ENCODE peak calls at places on chromosome 16, in eight cellular contexts. R is fibroblast of lung, Z is colonic mucosa, D is left lung, Y is body of pancreas, G is cardiac muscle cell, W is MM.1S, H is Peyer's patch. S is an unnamed sample. For H3K4me1, the result is how much of the 10 kb centered on the place peaks cover.

GRCh38 chr16:75329933-75330332 is 78.5 kb upstream of the BCAR1 start:
- DNase-seq in R (no peak), Z (no peak), D (no peak), Y (no peak), G (no peak), W (no peak), H (no peak), S (no peak)

GRCh38 chr16:9479008-9479407 is 387.6 kb downstream of the HAPSTR1 start:
- DNase-seq in R (no peak), Z (no peak), D (no peak), Y (no peak), G (no peak), W (no peak), H (no peak), S (peak)

GRCh38 chr16:51150894-51151320 is at the start of gene SALL1:
- DNase-seq in R (no peak), Z (no peak), D (peak), Y (no peak), G (peak), W (no peak), H (no peak), S (peak)

GRCh38 chr16:53168744-53169143 is 114.0 kb downstream of the CHD9 start:
- DNase-seq in R (no peak), Z (no peak), D (no peak), Y (no peak), G (no peak), W (no peak), H (no peak), S (no peak)

GRCh38 chr16:9316615-9317014 is 225.2 kb downstream of the HAPSTR1 start:
- DNase-seq in R (no peak), Z (peak), D (no peak), Y (peak), G (no peak), W (no peak), H (no peak), S (no peak)

GRCh38 chr16:20899503-20900298 is 457 bp downstream of the DCUN1D3 start:
- DNase-seq in R (no peak), Z (peak), D (peak), Y (peak), G (no peak), W (no peak), H (no peak), S (peak)

GRCh38 chr16:53714080-53715050 is 10.4 kb downstream of the FTO start:
- DNase-seq in R (no peak), Z (no peak), D (no peak), Y (no peak), G (peak), W (no peak), H (no peak), S (peak)

GRCh38 chr16:24834459-24835335 is 11.1 kb upstream of the SLC5A11 start:
- DNase-seq in R (peak), Z (peak), D (no peak), Y (no peak), G (peak), W (peak), H (peak), S (peak)

GRCh38 chr16:78842950-78843349 is 743.5 kb downstream of the WWOX start:
- DNase-seq in R (no peak), Z (no peak), D (no peak), Y (no peak), G (no peak), W (no peak), H (no peak), S (no peak)

GRCh38 chr16:30491744-30492308 is 19.3 kb downstream of the ITGAL start:
- DNase-seq in R (peak), Z (no peak), D (no peak), Y (peak), G (peak), W (no peak), H (no peak), S (peak)

GRCh38 chr16:66923866-66924265 is 1.5 kb downstream of the RRAD start:
- DNase-seq in R (no peak), Z (no peak), D (peak), Y (no peak), G (no peak), W (no peak), H (no peak), S (no peak)
- H3K4me1 ChIP-seq in R (under half), Z (under half), D (half or more), Y (under half), G (half or more), W (under half), H (under half), S (under half)

GRCh38 chr16:4323845-4324478 is 8.1 kb downstream of the GLIS2 start:
- DNase-seq in R (peak), Z (peak), D (peak), Y (peak), G (peak), W (no peak), H (no peak), S (peak)
- H3K4me3 ChIP-seq in R (peak), Z (no peak), D (no peak), Y (no peak), G (no peak), W (no peak), H (no peak), S (no peak)

DNA sequence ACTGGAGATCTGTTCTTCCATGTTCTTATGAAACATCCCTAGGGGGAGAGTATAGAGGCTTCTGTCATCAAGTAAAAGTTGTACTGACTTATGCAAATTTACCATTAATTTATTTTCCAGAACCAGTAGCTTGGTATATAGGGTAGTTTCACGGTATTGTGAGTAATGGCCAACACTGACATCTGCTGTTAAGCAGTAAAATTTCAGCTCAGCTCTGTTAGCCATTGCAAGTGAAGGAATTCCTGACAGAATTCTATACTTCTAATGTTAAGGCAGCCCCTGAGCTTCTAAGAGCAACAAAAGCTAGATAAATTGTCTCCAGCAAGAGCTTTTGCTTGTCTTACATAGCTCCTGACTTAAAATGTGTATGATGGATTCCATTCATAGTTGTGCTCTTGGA is 613.5 kb upstream of the C16orf82 start:
- DNase-seq in R (no peak), Z (no peak), D (no peak), Y (no peak), G (no peak), W (no peak), H (no peak), S (no peak)
- H3K4me1 ChIP-seq in R (under half), Z (under half), D (under half), Y (under half), G (under half), W (under half), H (under half), S (under half)

GRCh38 chr16:87601322-87602004 is 845 bp upstream of the JPH3 start:
- DNase-seq in R (no peak), Z (no peak), D (peak), Y (no peak), G (no peak), W (no peak), H (no peak), S (no peak)
- H3K4me3 ChIP-seq in R (no peak), Z (no peak), D (no peak), Y (no peak), G (peak), W (no peak), H (no peak), S (peak)

DNA sequence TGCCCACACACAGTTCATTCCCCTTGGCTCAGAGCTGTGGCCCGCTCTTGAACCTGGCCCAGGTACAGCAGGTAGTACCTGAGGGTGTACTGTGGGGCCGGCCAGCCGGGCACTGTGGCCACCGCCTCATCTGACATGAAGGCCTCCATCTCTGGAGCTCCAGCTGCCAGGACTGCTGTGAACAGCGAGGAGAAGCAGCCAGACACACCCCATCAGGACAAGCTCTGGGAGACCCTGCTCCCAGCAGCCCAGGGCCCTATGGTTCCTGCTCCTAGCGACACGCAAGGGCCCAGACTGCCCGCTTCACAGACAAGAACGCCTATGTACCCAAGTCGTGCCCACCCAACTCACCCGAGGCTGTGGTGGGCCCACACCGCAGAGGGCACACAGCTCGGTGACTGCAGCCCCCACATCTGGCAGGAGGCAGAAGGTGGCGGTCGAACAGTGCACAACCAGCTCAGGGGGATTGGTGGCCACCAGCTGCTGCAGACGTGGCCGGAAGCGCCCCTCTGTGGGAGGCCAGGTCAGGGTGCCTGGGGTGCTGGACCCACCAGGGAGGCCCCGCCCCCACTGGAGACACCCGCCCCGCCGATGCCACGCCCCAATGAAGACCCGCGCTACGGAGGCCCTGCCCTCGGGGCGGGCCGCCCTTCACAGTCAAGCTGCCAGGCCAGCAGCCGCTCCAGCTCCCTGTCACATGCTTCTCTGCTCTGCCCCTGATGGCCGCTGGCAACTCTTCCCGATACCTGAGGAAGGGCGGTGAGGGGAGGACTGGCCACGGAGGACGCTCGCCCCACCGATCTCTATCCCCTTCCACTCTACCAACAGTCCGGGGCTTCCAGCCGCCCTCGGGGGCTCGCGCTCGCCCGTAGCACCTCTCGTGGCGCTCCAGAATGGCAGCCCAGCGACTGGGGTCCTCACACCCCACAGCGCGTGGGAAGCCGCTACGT is 1.1 kb upstream of the STUB1 start:
- DNase-seq in R (peak), Z (peak), D (no peak), Y (peak), G (peak), W (no peak), H (peak), S (peak)
- H3K4me1 ChIP-seq in R (under half), Z (under half), D (half or more), Y (half or more), G (under half), W (under half), H (half or more), S (under half)

GRCh38 chr16:73163238-73163795 is 115.4 kb upstream of the ZFHX3 start:
- DNase-seq in R (no peak), Z (no peak), D (no peak), Y (no peak), G (peak), W (no peak), H (no peak), S (no peak)

GRCh38 chr16:73170587-73170986 is 122.7 kb upstream of the ZFHX3 start:
- DNase-seq in R (no peak), Z (no peak), D (no peak), Y (no peak), G (no peak), W (no peak), H (no peak), S (no peak)

GRCh38 chr16:73171380-73171779 is 123.5 kb upstream of the ZFHX3 start:
- DNase-seq in R (peak), Z (no peak), D (no peak), Y (no peak), G (no peak), W (no peak), H (no peak), S (no peak)

GRCh38 chr16:73166394-73166971 is 118.6 kb upstream of the ZFHX3 start:
- DNase-seq in R (peak), Z (no peak), D (no peak), Y (no peak), G (peak), W (no peak), H (no peak), S (peak)

GRCh38 chr16:73166972-73167550 is 119.1 kb upstream of the ZFHX3 start:
- DNase-seq in R (no peak), Z (no peak), D (no peak), Y (no peak), G (peak), W (no peak), H (no peak), S (no peak)
- H3K4me3 ChIP-seq in R (peak), Z (no peak), D (no peak), Y (no peak), G (no peak), W (no peak), H (no peak), S (no peak)

DNA sequence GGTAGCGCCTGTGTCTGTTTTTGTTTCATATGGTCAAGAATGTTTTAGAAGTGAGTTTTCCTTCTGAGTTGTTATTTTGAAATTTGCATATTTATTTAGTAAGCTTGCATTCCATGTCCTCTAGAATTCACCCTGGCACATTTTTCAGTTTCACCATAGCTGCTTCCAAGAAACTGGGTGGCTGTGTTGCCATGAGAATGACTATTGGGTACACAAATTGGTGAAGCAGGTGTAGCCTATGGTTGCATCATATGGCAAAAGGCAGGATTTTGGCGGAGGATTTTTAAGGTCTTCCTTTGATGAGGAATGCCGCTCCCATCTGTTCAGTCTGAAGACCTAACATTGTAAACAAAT is 1.3 kb downstream of the HERPUD1 start:
- DNase-seq in R (no peak), Z (no peak), D (no peak), Y (no peak), G (no peak), W (no peak), H (no peak), S (no peak)
- H3K4me1 ChIP-seq in R (under half), Z (under half), D (half or more), Y (under half), G (under half), W (under half), H (under half), S (under half)

DNA sequence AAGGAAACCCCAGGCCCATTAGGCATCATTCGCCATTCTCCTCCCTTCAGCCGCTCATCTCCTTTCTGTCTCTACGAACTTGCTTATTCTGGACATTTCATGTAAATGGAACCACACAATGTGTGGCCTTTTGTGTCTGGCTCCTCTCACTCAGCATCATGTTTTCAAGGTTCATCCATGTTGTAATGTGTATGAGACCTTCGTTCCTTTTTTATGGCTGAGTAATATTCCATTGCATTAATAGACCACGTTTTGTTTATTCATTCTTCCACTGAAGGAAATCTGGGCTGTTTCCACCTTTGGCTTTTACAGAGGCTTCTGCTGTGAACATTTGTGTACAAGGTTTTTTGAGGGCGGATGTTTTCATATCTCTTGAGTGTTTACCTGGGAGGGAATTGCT is 3.2 kb downstream of the CRISPLD2 start:
- DNase-seq in R (no peak), Z (no peak), D (no peak), Y (no peak), G (no peak), W (no peak), H (no peak), S (no peak)
- H3K4me3 ChIP-seq in R (no peak), Z (no peak), D (no peak), Y (no peak), G (no peak), W (no peak), H (no peak), S (no peak)

GRCh38 chr16:4318171-4318910 is 2.5 kb downstream of the GLIS2 start:
- DNase-seq in R (peak), Z (no peak), D (no peak), Y (no peak), G (no peak), W (no peak), H (no peak), S (no peak)

GRCh38 chr16:4319454-4319853 is 3.6 kb downstream of the GLIS2 start:
- DNase-seq in R (no peak), Z (peak), D (peak), Y (no peak), G (no peak), W (peak), H (peak), S (no peak)

GRCh38 chr16:4316103-4316731 is 350 bp downstream of the GLIS2 start:
- DNase-seq in R (no peak), Z (no peak), D (peak), Y (no peak), G (peak), W (no peak), H (no peak), S (peak)

GRCh38 chr16:4316732-4317461 is 1.0 kb downstream of the GLIS2 start:
- DNase-seq in R (no peak), Z (peak), D (peak), Y (peak), G (no peak), W (no peak), H (no peak), S (no peak)

DNA sequence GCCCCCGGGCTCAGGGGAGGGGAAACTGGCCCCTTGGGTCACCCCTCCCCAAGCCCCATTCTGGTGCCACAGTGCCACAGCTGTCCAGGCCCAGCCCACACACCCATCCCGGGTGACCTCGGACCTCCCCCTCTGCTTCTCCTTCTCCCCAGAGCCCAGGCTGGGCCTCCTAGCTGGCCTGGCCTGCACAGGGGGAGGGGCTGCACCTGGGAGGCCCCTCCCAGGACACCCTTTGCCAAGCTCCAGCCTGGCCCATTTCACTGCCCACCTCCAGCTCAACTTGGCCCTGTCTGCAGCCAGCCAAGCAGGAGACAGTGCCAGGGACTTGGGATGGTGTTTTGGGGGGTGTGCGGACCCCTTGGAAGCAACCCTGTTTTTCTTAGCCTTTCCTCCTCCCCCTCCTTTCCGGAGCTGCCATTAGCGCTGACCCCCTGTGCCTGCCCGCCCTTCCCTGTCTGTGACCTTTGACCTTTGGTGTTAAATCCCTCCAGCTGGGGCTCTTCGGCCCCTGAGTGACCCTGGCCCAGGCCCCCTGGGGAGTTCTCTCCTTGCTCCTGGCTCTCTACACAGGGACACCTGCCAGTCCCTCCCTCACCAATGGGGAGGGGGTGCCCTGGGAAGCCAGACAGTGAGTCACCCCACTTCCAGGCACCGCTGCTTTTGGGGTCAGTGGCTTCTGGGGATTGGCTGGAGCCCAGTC is 1.8 kb downstream of the GLIS2 start:
- DNase-seq in R (peak), Z (peak), D (peak), Y (no peak), G (peak), W (no peak), H (no peak), S (no peak)
- H3K4me1 ChIP-seq in R (under half), Z (under half), D (half or more), Y (half or more), G (under half), W (under half), H (under half), S (under half)

GRCh38 chr16:83806721-83807120 is 1.1 kb upstream of the HSBP1 start:
- DNase-seq in R (no peak), Z (no peak), D (no peak), Y (no peak), G (no peak), W (no peak), H (no peak), S (no peak)
- H3K4me3 ChIP-seq in R (no peak), Z (no peak), D (no peak), Y (no peak), G (no peak), W (no peak), H (no peak), S (no peak)

S was measured in A673.